ENCODE peak calls at places on chromosome 19, in seven cellular contexts. G is gastrocnemius medialis, B is lower leg skin, Y is A549, H is H1, Z is IMR-90, M is HCT116. D is an unnamed sample.

GRCh38 chr19:35266149-35266903 is 2.4 kb upstream of the USF2 start:
- DNase-seq in G (no peak), B (peak; percentile 87), Y (no peak), H (no peak), Z (no peak), M (no peak), D (peak; percentile 51)

GRCh38 chr19:13934785-13935109 is 3.5 kb downstream of the PODNL1 start:
- DNase-seq in G (no peak), B (no peak), Y (no peak), H (no peak), Z (no peak), M (no peak), D (no peak)

GRCh38 chr19:19026299-19026971 is 6.9 kb downstream of the SUGP2 start:
- DNase-seq in G (no peak), B (no peak), Y (peak; percentile 20), H (no peak), Z (no peak), M (no peak), D (no peak)

GRCh38 chr19:46984077-46985010 is 35.3 kb upstream of the NPAS1 start:
- DNase-seq in G (peak; percentile 75), B (no peak), Y (peak; percentile 81), H (no peak), Z (peak; percentile 50), M (no peak), D (no peak)

GRCh38 chr19:19657397-19657783 is 6.1 kb downstream of the ATP13A1 start:
- DNase-seq in G (no peak), B (no peak), Y (no peak), H (no peak), Z (no peak), M (no peak), D (no peak)

GRCh38 chr19:37077615-37077928 is 661 bp upstream of the ZNF420 start:
- DNase-seq in G (no peak), B (no peak), Y (no peak), H (no peak), Z (peak; percentile 11), M (no peak), D (no peak)

GRCh38 chr19:33293255-33294057 is 8.9 kb downstream of the CEBPA start:
- DNase-seq in G (peak; percentile 59), B (no peak), Y (peak; percentile 89), H (no peak), Z (peak; percentile 71), M (no peak), D (no peak)

GRCh38 chr19:17235618-17236413 is 9.8 kb downstream of the OCEL1 start:
- DNase-seq in G (peak; percentile 62), B (no peak), Y (peak; percentile 88), H (peak; percentile 80), Z (peak; percentile 76), M (no peak), D (peak; percentile 84)

GRCh38 chr19:48292798-48293197 is 22.9 kb downstream of the ZNF114 start:
- DNase-seq in G (no peak), B (no peak), Y (peak; percentile 26), H (no peak), Z (peak; percentile 93), M (no peak), D (no peak)

GRCh38 chr19:3324405-3324856 is 42.0 kb upstream of the NFIC start:
- DNase-seq in G (peak; percentile 54), B (peak; percentile 94), Y (peak; percentile 57), H (peak; percentile 94), Z (no peak), M (peak; percentile 54), D (no peak)

GRCh38 chr19:55005684-55006488 is 32.2 kb downstream of the GP6 start:
- DNase-seq in G (no peak), B (no peak), Y (peak; percentile 96), H (no peak), Z (no peak), M (peak; percentile 98), D (no peak)

GRCh38 chr19:19654441-19654840 is 9.0 kb downstream of the ATP13A1 start:
- DNase-seq in G (no peak), B (no peak), Y (no peak), H (no peak), Z (no peak), M (no peak), D (no peak)

GRCh38 chr19:45078390-45079062 is 534 bp upstream of the GEMIN7 start:
- DNase-seq in G (no peak), B (no peak), Y (no peak), H (no peak), Z (no peak), M (no peak), D (no peak)

GRCh38 chr19:45079911-45080469 is 930 bp downstream of the GEMIN7 start:
- DNase-seq in G (no peak), B (no peak), Y (no peak), H (peak; percentile 72), Z (no peak), M (no peak), D (no peak)

GRCh38 chr19:45076851-45077730 is 813 bp upstream of the ZNF296 start:
- DNase-seq in G (no peak), B (no peak), Y (no peak), H (peak; percentile 60), Z (no peak), M (no peak), D (no peak)

GRCh38 chr19:45082170-45082569 is 3.1 kb downstream of the GEMIN7 start:
- DNase-seq in G (no peak), B (no peak), Y (no peak), H (no peak), Z (no peak), M (no peak), D (no peak)

GRCh38 chr19:45079063-45079910 is at the start of gene GEMIN7:
- DNase-seq in G (peak; percentile 71), B (peak; percentile 95), Y (peak; percentile 88), H (peak; percentile 92), Z (peak; percentile 59), M (peak; percentile 44), D (peak; percentile 57)
- TF ChIP-seq POLR2A in G (peak; percentile 61), B (no peak), Y (peak; percentile 85), H (peak; percentile 51), Z (no peak), M (no peak), D (peak; percentile 44)

DNA sequence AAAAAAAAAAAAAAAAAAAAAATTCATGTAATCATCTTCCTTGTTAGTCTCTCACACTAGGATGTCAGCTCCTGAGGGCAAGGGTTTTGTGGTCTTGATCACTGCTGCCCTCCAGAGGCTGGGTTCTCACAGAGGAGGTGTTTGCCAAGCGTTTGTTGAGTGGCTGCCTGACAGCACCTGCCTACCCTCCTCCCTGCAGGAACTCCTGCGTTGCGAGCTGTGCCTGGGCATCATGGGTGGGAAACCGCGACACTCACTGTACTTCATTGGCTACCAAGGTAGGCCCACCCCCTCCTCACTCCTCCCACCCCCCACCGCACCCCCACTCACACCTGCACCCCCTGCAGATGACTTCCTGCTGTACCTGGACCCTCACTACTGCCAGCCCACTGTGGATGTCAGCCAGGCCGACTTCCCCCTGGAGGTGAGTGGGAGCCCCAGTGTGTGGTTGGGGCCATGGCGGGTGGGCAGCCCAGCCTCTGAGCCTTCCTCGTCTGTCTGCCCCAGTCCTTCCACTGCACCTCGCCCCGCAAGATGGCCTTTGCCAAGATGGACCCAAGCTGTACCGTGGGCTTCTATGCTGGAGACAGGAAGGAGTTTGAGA is 8.1 kb downstream of the ATG4D start:
- DNase-seq in G (no peak), B (no peak), Y (peak; percentile 72), H (no peak), Z (no peak), M (peak; percentile 33), D (no peak)
- H3K4me3 ChIP-seq in G (no peak overlapping the region), B (no peak overlapping the region), Y (no peak overlapping the region), H (no peak overlapping the region), Z (no peak overlapping the region), M (no peak overlapping the region), D (no peak overlapping the region)

GRCh38 chr19:1410136-1410786 is 2.9 kb downstream of the DAZAP1 start:
- DNase-seq in G (peak; percentile 53), B (no peak), Y (no peak), H (no peak), Z (peak; percentile 63), M (no peak), D (no peak)

GRCh38 chr19:1411255-1412191 is 4.1 kb downstream of the DAZAP1 start:
- DNase-seq in G (peak; percentile 80), B (no peak), Y (no peak), H (no peak), Z (peak; percentile 54), M (no peak), D (peak; percentile 24)

GRCh38 chr19:1412323-1412923 is 5.0 kb downstream of the DAZAP1 start:
- DNase-seq in G (no peak), B (no peak), Y (no peak), H (no peak), Z (no peak), M (no peak), D (peak; percentile 34)

GRCh38 chr19:1410789-1411188 is 3.4 kb downstream of the DAZAP1 start:
- DNase-seq in G (no peak), B (no peak), Y (no peak), H (no peak), Z (no peak), M (no peak), D (no peak)

DNA sequence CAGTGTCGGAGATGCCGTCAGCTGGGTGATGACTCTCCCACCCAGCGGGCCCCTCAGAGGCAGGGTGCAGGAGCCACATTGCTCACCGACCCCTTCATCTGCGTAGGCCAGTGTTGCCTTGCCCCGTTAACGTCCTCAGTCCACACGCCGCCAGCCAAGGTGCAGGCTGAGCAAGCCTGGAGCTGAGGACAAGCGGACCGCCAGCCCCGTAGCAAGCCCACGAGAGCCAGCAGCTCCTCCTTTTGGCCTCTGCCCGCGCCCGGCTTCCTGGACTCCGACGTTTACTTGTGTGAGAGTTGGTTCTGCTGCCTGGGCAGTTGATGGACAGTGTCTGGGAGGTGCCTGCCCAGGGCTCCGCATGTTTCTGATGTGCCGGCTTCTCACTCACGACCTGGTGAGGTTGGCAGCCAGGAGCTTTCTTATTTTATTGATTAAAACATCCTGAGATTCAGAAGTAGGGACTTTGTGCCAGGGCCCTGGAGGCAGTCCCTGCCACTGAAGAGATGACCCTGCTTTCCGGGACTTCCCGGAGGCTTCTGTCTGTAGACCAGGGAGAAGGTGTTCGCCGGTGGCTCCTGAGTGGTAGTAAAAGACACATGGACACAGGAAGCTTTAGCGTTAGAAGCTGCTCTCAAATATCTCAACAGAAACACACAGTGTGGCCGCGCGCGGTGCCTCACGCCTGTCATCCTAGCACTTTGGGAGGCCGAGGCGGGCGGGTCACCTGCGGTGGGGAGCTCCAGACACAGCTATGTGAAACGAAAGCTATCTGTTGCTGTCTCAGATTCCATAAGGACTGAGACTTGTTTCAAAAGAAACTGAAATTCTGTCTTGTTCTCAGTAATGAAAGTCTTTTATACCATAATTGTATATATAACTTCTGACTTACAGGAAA is 5.9 kb downstream of the DAZAP1 start:
- DNase-seq in G (peak; percentile 52), B (no peak), Y (no peak), H (no peak), Z (no peak), M (no peak), D (no peak)
- TF ChIP-seq POLR2A in G (no peak), B (no peak), Y (no peak), H (no peak), Z (no peak), M (no peak), D (no peak)

DNA sequence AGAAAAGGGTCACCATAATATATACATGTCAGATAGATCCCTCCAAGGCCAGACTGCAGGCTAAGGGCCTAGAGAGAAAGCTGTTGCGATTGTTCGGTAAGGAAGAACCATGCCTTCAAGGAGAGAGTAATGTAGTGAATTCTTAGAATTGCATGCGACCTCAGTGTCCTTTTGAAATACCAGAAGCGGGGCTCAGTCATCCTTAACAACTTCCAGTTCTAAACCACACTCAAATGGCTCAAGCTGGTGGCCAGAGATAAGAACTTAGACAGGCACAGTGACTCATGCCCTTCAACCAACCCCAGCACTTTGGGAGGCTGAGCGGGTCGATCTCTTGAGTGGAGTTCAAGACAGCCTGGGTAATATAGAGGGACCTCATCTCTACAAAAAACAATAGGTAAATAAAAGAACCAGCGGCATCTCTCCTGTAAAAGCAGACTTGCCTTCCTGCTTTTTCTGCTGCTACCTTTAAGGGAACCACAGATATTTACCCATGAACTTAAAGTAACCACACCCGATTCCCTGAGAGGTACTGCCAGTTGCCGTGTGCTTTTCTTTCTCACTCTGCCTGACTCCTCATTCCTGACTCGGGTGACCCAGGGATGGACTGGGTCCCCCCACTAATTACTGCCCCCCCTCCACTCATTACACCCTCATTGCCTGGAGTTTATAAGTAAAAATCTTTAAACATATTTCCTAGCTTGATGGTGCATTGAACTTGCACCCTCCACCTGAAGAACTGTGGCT is 15.4 kb upstream of the SIGLEC6 start:
- DNase-seq in G (no peak), B (peak; percentile 49), Y (no peak), H (no peak), Z (peak; percentile 9), M (no peak), D (no peak)
- H3K4me3 ChIP-seq in G (no peak overlapping the region), B (no peak overlapping the region), Y (no peak overlapping the region), H (no peak overlapping the region), Z (no peak overlapping the region), M (no peak overlapping the region), D (no peak overlapping the region)